ENCODE peak calls at places on chromosomes 16 and 17, in four cellular contexts. N is right lobe of liver, V is IMR-90, M is adrenal gland. F is an unnamed sample.

GRCh38 chr17:77754956-77755355 is 203.5 kb upstream of the TNRC6C start:
- DNase-seq in V (no peak), N (no peak), M (no peak), F (no peak)

GRCh38 chr16:23836078-23836403 is 258 bp downstream of the PRKCB start:
- DNase-seq in N (no peak), M (no peak), V (no peak), F (no peak)

GRCh38 chr17:43604549-43604948 is 57.2 kb downstream of the MEOX1 start:
- DNase-seq in M (no peak), V (no peak), N (no peak), F (no peak)

GRCh38 chr17:39229274-39229913 is 3.6 kb upstream of the STAC2 start:
- DNase-seq in M (no peak), V (peak; percentile 37), N (no peak), F (peak; percentile 96)

GRCh38 chr17:68674271-68674925 is 73.2 kb upstream of the FAM20A start:
- DNase-seq in N (no peak), M (no peak), V (no peak), F (no peak)

GRCh38 chr17:13520899-13521572 is 80.7 kb downstream of the HS3ST3A1 start:
- DNase-seq in N (no peak), M (no peak), V (peak; percentile 89), F (no peak)

GRCh38 chr16:68770671-68771070 is 33.6 kb downstream of the CDH1 start:
- DNase-seq in M (no peak), N (no peak), V (no peak), F (no peak)

GRCh38 chr16:25988089-25988488 is 296.3 kb downstream of the HS3ST4 start:
- DNase-seq in V (no peak), M (no peak), N (no peak), F (no peak)

GRCh38 chr16:31179153-31179746 is 689 bp upstream of the FUS start:
- DNase-seq in V (no peak), N (no peak), M (no peak), F (no peak)

GRCh38 chr17:77480509-77481215 is 339.9 kb downstream of the SEC14L1 start:
- DNase-seq in V (no peak), N (no peak), M (no peak), F (no peak)

GRCh38 chr17:42378597-42379594 is 9.3 kb downstream of the STAT3 start:
- DNase-seq in N (no peak), V (peak; percentile 34), M (no peak), F (no peak)

GRCh38 chr17:78294776-78295175 is 63.3 kb downstream of the TMEM235 start:
- DNase-seq in N (no peak), V (peak; percentile 54), M (no peak), F (peak; percentile 41)

GRCh38 chr16:51161440-51162195 is 10.5 kb upstream of the SALL1 start:
- DNase-seq in N (no peak), M (no peak), V (peak; percentile 37), F (no peak)

GRCh38 chr16:30377050-30377811 is 2.6 kb downstream of the MYL11 start:
- DNase-seq in N (no peak), V (no peak), M (peak; percentile 42), F (no peak)

GRCh38 chr16:1543085-1543896 is 9.8 kb downstream of the TMEM204 start:
- DNase-seq in V (peak; percentile 76), M (peak; percentile 73), N (peak; percentile 77), F (peak; percentile 95)

GRCh38 chr16:25823891-25824290 is 132.1 kb downstream of the HS3ST4 start:
- DNase-seq in N (no peak), M (peak; percentile 62), V (no peak), F (peak; percentile 2)

GRCh38 chr16:54930034-54930938 is at the start of gene IRX5:
- DNase-seq in M (peak; percentile 92), N (peak; percentile 89), V (peak; percentile 81), F (peak; percentile 96)

GRCh38 chr17:1347681-1348318 is 52.2 kb downstream of the YWHAE start:
- DNase-seq in N (peak; percentile 59), V (peak; percentile 16), M (peak; percentile 75), F (no peak)

GRCh38 chr17:76153640-76154039 is 12.6 kb upstream of the FOXJ1 start:
- DNase-seq in N (no peak), M (no peak), V (peak; percentile 12), F (no peak)

GRCh38 chr17:9907883-9908648 is 3.0 kb upstream of the RCVRN start:
- DNase-seq in V (peak; percentile 73), N (no peak), M (no peak), F (no peak)

GRCh38 chr16:73956592-73957495 is 339.8 kb upstream of the PSMD7 start:
- DNase-seq in M (peak; percentile 48), N (no peak), V (peak; percentile 64), F (peak; percentile 24)

GRCh38 chr17:66353937-66354401 is 51.6 kb downstream of the PRKCA start:
- DNase-seq in N (no peak), V (peak; percentile 76), M (no peak), F (no peak)

GRCh38 chr17:78325076-78325712 is 34.7 kb downstream of the SOCS3 start:
- DNase-seq in N (no peak), M (peak; percentile 89), V (peak; percentile 61), F (no peak)

GRCh38 chr17:65231086-65231485 is 93.9 kb downstream of the RGS9 start:
- DNase-seq in N (no peak), M (no peak), V (no peak), F (no peak)

DNA sequence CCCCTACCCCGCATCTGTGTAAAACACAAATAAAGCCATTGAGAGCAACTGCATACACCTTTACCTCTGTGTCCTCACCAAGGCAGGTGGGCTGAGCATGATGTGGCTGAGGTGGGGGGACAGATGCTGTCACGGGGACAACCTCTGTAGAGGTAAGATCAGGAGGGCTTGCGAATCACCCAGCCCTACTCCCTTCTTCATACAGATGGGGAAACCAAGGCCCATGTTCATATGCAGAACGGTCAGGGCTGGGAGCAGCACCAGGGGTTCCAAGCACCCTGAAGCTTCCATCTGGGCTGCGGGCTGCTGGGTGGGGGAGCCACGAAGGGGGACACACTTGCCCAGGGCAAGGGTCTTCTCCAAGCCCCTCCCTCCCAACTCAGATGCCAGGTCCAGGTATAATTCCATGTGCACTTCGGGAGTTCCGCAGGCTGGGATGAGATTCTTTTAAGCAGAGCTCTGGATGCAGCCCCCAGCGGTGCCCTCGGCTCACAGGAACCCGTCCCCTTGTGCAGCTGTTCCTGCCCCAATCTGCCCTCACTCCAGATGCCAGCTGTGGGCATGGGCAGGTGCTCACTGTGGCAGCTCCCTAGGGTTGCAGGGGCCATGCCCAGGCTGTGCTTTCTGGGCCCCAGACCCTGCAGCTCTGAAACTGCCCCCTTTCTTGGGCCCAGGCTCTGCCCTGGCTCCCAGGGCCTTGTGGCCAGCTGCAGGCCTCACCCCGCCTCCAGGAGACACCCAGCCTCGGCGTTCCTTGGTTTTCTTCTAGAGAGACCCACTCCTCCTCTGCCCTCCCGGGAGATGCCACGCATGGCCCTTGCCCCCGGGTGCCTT is 9.6 kb downstream of the CTRB1 start:
- DNase-seq in M (no peak), N (no peak), V (no peak), F (no peak)
- TF ChIP-seq POLR2A in M (no peak), N (no peak), V (no peak), F (no peak)

DNA sequence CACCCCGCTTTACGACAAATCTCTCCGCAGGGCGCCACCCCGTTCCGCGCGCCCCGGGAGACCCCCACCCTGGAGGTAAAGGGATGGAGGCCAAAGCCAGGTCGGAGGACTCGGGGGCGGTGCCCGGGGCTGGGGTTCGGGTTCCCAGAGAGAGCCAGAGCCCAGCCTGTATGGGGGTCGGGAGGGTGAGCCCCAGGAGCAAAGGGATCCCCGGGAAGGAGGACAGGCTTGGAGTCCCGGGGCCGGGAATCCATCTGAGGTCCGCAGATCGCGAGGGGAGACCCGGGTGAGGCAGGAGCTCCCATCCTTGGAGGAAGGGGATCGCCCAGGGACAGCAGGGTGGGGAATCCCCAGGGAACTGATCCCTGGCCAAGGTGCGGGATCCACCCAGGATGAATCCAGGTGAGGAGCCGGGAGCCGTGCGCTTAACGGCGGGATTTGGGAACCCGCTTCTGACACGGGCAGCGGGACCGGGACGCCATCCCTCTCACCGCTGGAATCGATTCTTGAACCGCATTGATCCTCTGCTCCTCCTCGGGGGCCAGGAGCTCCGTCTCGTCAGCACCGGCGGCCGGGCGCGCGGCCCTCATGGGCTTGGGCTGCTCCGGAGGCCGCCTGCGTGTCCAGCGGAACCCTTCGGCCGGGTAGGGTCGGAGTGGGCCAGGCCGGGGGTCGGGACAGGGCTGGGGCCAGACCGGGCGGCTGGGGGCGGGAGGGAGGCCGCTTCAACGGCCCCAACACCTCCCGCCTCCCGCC is at the start of gene MMD:
- DNase-seq in V (no peak), M (no peak), N (peak; percentile 65), F (peak; percentile 60)
- TF ChIP-seq POLR2A in V (no peak), M (peak; percentile 37), N (peak; percentile 84), F (no peak)

GRCh38 chr16:67561501-67561823 is 864 bp upstream of the CTCF start:
- DNase-seq in M (peak; percentile 17), N (no peak), V (no peak), F (no peak)

GRCh38 chr16:67562526-67562917 is at the start of gene CTCF:
- DNase-seq in M (peak; percentile 86), V (peak; percentile 81), N (peak; percentile 92), F (no peak)

GRCh38 chr16:67562918-67563707 is 787 bp downstream of the CTCF start:
- DNase-seq in V (peak; percentile 33), M (peak; percentile 60), N (peak; percentile 69), F (no peak)

GRCh38 chr16:67560827-67561342 is 1.4 kb upstream of the CTCF start:
- DNase-seq in M (no peak), V (no peak), N (no peak), F (no peak)

DNA sequence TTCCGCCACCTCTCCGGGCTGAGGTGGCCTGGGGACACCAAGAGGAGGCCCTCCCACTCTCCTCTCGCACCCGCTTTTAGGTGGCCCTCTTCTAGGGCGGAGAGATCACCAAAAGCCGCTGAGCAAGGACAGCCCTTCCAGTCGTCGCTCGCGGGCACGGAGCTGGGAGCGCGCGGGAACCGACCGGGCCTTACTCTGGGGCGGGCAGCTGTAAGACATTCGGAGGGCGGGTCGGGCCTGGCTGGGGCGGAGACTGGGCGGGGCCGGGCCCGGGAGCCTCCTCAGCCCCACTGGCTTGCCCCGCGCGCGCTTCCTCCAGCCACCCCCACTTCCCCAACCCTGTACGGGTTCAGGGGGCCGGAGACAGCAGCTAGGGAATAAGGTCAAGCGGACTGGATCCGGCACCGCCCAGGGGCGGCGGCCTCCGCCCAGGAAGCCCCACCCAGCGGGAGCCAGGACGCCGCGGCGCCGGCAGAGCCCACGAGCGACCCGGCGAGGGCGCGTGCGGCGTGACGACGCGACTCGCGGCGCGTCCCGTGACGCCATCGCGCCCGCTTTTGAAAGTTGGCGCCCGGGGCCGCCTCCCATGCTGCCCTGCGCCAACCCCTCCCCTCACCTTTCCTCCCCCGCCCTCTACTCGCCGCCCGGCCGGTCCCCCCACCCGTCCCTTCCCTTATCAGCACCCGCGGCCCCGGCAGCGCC is 351 bp upstream of the CTCF start:
- DNase-seq in V (peak; percentile 95), M (peak; percentile 98), N (peak; percentile 98), F (peak; percentile 81)
- TF ChIP-seq POLR2A in V (no peak), M (peak; percentile 74), N (peak; percentile 74), F (peak; percentile 71)

DNA sequence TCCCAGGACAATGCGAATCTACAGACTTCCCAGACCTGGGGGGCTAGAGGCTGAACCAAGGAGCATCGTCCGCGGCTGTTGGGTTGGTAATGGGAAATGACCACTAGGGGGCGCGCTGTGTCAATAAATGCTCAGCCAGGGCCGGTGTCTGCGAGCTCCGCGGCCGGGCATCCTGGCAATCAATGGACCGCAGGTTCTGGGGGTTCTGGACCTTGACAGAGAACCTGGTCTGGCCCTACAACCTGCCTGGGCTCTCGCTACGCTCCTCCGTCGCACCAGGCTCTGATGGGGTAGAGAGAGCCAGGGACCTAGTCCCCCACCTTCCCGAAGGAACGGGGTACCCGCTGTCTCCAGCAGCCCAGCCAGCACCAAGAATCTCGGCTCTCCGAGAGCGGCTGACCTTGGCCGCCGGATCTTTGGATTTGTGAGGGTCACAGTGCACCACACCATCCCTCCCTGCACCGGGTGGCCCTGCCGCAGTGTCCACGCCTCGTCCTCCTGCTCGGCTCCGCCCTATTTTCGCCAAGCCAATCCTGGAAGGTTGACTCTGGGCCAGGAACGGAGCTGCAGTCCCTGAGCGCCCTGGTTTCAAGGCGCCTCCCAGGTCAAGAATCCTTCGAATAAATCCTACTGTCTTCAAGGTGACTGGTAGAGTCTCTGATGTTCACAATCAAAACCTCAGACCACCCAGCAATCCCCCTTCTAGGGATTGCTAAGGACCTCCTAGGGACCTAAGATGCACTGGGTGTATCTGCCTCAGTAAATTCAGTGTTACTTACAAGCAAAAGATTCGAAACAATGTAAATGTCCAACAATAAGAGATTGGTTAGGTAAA is 20.3 kb upstream of the BEAN1 start:
- DNase-seq in V (peak; percentile 49), M (peak; percentile 86), N (peak; percentile 82), F (peak; percentile 91)
- TF ChIP-seq POLR2A in V (no peak), M (no peak), N (no peak), F (peak; percentile 35)

F was measured in H54.